ENCODE peak calls at places on chromosome 5, in nine cellular contexts. One of them, this sample, is unnamed.
A peak's percentile ranks its signal among the peaks of the same experiment; 100 is the strongest.

GRCh38 chr5:61333351-61334223 is 1.5 kb downstream of the ZSWIM6 start:
- DNase-seq in stimulated activated naive CD4-positive, alpha-beta T cell: no peak
- DNase-seq in AG20443: peak; percentile 46
- DNase-seq in activated T-cell treated with anti-CD3 and anti-CD28 coated beads, Interleukin-2, amount 50 U/mL, for 4 hours: no peak
- DNase-seq in AG10803: peak; percentile 32
- DNase-seq in AG08396: peak; percentile 42
- DNase-seq in T-helper 2 cell: no peak
- DNase-seq in GM03348: peak; percentile 48
- DNase-seq in HEK293T: no peak
- DNase-seq in this sample: peak; percentile 65

GRCh38 chr5:173913686-173914321 is 25.7 kb downstream of the CPEB4 start:
- DNase-seq in activated T-cell treated with anti-CD3 and anti-CD28 coated beads, Interleukin-2, amount 50 U/mL, for 4 hours: no peak
- DNase-seq in T-helper 2 cell: no peak
- DNase-seq in AG20443: no peak
- DNase-seq in AG10803: no peak
- DNase-seq in stimulated activated naive CD4-positive, alpha-beta T cell: no peak
- DNase-seq in GM03348: no peak
- DNase-seq in AG08396: no peak
- DNase-seq in HEK293T: no peak
- DNase-seq in this sample: no peak

GRCh38 chr5:119022773-119023172 is 34.4 kb upstream of the DTWD2 start:
- DNase-seq in AG08396: no peak
- DNase-seq in T-helper 2 cell: no peak
- DNase-seq in GM03348: no peak
- DNase-seq in activated T-cell treated with anti-CD3 and anti-CD28 coated beads, Interleukin-2, amount 50 U/mL, for 4 hours: no peak
- DNase-seq in stimulated activated naive CD4-positive, alpha-beta T cell: no peak
- DNase-seq in AG10803: no peak
- DNase-seq in HEK293T: no peak
- DNase-seq in AG20443: no peak
- DNase-seq in this sample: no peak

GRCh38 chr5:150422075-150422474 is 9.4 kb upstream of the CD74 start:
- DNase-seq in HEK293T: no peak
- DNase-seq in AG10803: no peak
- DNase-seq in activated T-cell treated with anti-CD3 and anti-CD28 coated beads, Interleukin-2, amount 50 U/mL, for 4 hours: no peak
- DNase-seq in AG08396: no peak
- DNase-seq in GM03348: no peak
- DNase-seq in AG20443: no peak
- DNase-seq in T-helper 2 cell: no peak
- DNase-seq in stimulated activated naive CD4-positive, alpha-beta T cell: no peak
- DNase-seq in this sample: no peak

GRCh38 chr5:61796773-61797172 is 464.7 kb downstream of the ZSWIM6 start:
- DNase-seq in GM03348: no peak
- DNase-seq in AG08396: no peak
- DNase-seq in T-helper 2 cell: no peak
- DNase-seq in AG10803: no peak
- DNase-seq in activated T-cell treated with anti-CD3 and anti-CD28 coated beads, Interleukin-2, amount 50 U/mL, for 4 hours: no peak
- DNase-seq in AG20443: no peak
- DNase-seq in HEK293T: no peak
- DNase-seq in stimulated activated naive CD4-positive, alpha-beta T cell: no peak
- DNase-seq in this sample: no peak

GRCh38 chr5:84861306-84861705 is 476.6 kb upstream of the EDIL3 start:
- DNase-seq in AG20443: no peak
- DNase-seq in AG10803: no peak
- DNase-seq in T-helper 2 cell: no peak
- DNase-seq in AG08396: no peak
- DNase-seq in GM03348: no peak
- DNase-seq in stimulated activated naive CD4-positive, alpha-beta T cell: no peak
- DNase-seq in HEK293T: no peak
- DNase-seq in activated T-cell treated with anti-CD3 and anti-CD28 coated beads, Interleukin-2, amount 50 U/mL, for 4 hours: no peak
- DNase-seq in this sample: no peak

GRCh38 chr5:161086456-161086855 is 234.4 kb upstream of the ATP10B start:
- DNase-seq in AG10803: peak; percentile 74
- DNase-seq in AG08396: peak; percentile 4
- DNase-seq in activated T-cell treated with anti-CD3 and anti-CD28 coated beads, Interleukin-2, amount 50 U/mL, for 4 hours: no peak
- DNase-seq in HEK293T: no peak
- DNase-seq in GM03348: no peak
- DNase-seq in T-helper 2 cell: no peak
- DNase-seq in AG20443: peak; percentile 10
- DNase-seq in stimulated activated naive CD4-positive, alpha-beta T cell: no peak
- DNase-seq in this sample: no peak

GRCh38 chr5:1133510-1134255 is 21.8 kb upstream of the SLC12A7 start:
- DNase-seq in T-helper 2 cell: no peak
- DNase-seq in AG20443: no peak
- DNase-seq in AG08396: no peak
- DNase-seq in AG10803: no peak
- DNase-seq in GM03348: no peak
- DNase-seq in stimulated activated naive CD4-positive, alpha-beta T cell: no peak
- DNase-seq in activated T-cell treated with anti-CD3 and anti-CD28 coated beads, Interleukin-2, amount 50 U/mL, for 4 hours: no peak
- DNase-seq in HEK293T: no peak
- DNase-seq in this sample: no peak

GRCh38 chr5:72268753-72269410 is 51.2 kb downstream of the MRPS27 start:
- DNase-seq in T-helper 2 cell: no peak
- DNase-seq in activated T-cell treated with anti-CD3 and anti-CD28 coated beads, Interleukin-2, amount 50 U/mL, for 4 hours: peak; percentile 39
- DNase-seq in HEK293T: peak; percentile 39
- DNase-seq in GM03348: peak; percentile 40
- DNase-seq in AG10803: peak; percentile 43
- DNase-seq in stimulated activated naive CD4-positive, alpha-beta T cell: peak; percentile 1
- DNase-seq in AG20443: peak; percentile 36
- DNase-seq in AG08396: peak; percentile 21
- DNase-seq in this sample: peak; percentile 67

GRCh38 chr5:125725686-125726085 is 697.5 kb upstream of the GRAMD2B start:
- DNase-seq in AG20443: no peak
- DNase-seq in GM03348: no peak
- DNase-seq in AG08396: no peak
- DNase-seq in T-helper 2 cell: no peak
- DNase-seq in HEK293T: no peak
- DNase-seq in activated T-cell treated with anti-CD3 and anti-CD28 coated beads, Interleukin-2, amount 50 U/mL, for 4 hours: no peak
- DNase-seq in AG10803: no peak
- DNase-seq in stimulated activated naive CD4-positive, alpha-beta T cell: no peak
- DNase-seq in this sample: no peak

GRCh38 chr5:135033026-135033861 is 784 bp downstream of the PITX1 start:
- DNase-seq in AG08396: peak; percentile 63
- DNase-seq in HEK293T: peak; percentile 49
- DNase-seq in stimulated activated naive CD4-positive, alpha-beta T cell: no peak
- DNase-seq in activated T-cell treated with anti-CD3 and anti-CD28 coated beads, Interleukin-2, amount 50 U/mL, for 4 hours: no peak
- DNase-seq in GM03348: peak; percentile 53
- DNase-seq in T-helper 2 cell: no peak
- DNase-seq in AG10803: peak; percentile 46
- DNase-seq in AG20443: no peak
- DNase-seq in this sample: peak; percentile 44

GRCh38 chr5:108212775-108213346 is 169.0 kb downstream of the FBXL17 start:
- DNase-seq in AG20443: no peak
- DNase-seq in stimulated activated naive CD4-positive, alpha-beta T cell: no peak
- DNase-seq in AG08396: no peak
- DNase-seq in HEK293T: no peak
- DNase-seq in GM03348: no peak
- DNase-seq in AG10803: peak; percentile 2
- DNase-seq in T-helper 2 cell: no peak
- DNase-seq in activated T-cell treated with anti-CD3 and anti-CD28 coated beads, Interleukin-2, amount 50 U/mL, for 4 hours: no peak
- DNase-seq in this sample: no peak

GRCh38 chr5:86112249-86112648 is 505.5 kb upstream of the COX7C start:
- DNase-seq in activated T-cell treated with anti-CD3 and anti-CD28 coated beads, Interleukin-2, amount 50 U/mL, for 4 hours: no peak
- DNase-seq in T-helper 2 cell: no peak
- DNase-seq in stimulated activated naive CD4-positive, alpha-beta T cell: no peak
- DNase-seq in AG20443: no peak
- DNase-seq in AG08396: no peak
- DNase-seq in GM03348: no peak
- DNase-seq in AG10803: no peak
- DNase-seq in HEK293T: no peak
- DNase-seq in this sample: no peak

GRCh38 chr5:53479656-53480473 is 564 bp upstream of the FST start:
- DNase-seq in AG08396: peak; percentile 77
- DNase-seq in activated T-cell treated with anti-CD3 and anti-CD28 coated beads, Interleukin-2, amount 50 U/mL, for 4 hours: peak; percentile 20
- DNase-seq in T-helper 2 cell: peak; percentile 8
- DNase-seq in HEK293T: peak; percentile 33
- DNase-seq in AG20443: peak; percentile 80
- DNase-seq in stimulated activated naive CD4-positive, alpha-beta T cell: no peak
- DNase-seq in GM03348: peak; percentile 79
- DNase-seq in AG10803: peak; percentile 85
- DNase-seq in this sample: peak; percentile 73

GRCh38 chr5:1299511-1299850 is 4.6 kb upstream of the TERT start:
- DNase-seq in AG20443: no peak
- DNase-seq in T-helper 2 cell: no peak
- DNase-seq in GM03348: no peak
- DNase-seq in AG08396: no peak
- DNase-seq in AG10803: no peak
- DNase-seq in HEK293T: no peak
- DNase-seq in stimulated activated naive CD4-positive, alpha-beta T cell: no peak
- DNase-seq in activated T-cell treated with anti-CD3 and anti-CD28 coated beads, Interleukin-2, amount 50 U/mL, for 4 hours: no peak
- DNase-seq in this sample: peak; percentile 24

GRCh38 chr5:79689541-79690466 is at the start of gene CMYA5:
- DNase-seq in HEK293T: no peak
- DNase-seq in AG08396: peak; percentile 53
- DNase-seq in stimulated activated naive CD4-positive, alpha-beta T cell: no peak
- DNase-seq in T-helper 2 cell: peak; percentile 9
- DNase-seq in GM03348: peak; percentile 59
- DNase-seq in AG10803: peak; percentile 21
- DNase-seq in AG20443: peak; percentile 61
- DNase-seq in activated T-cell treated with anti-CD3 and anti-CD28 coated beads, Interleukin-2, amount 50 U/mL, for 4 hours: no peak
- DNase-seq in this sample: peak; percentile 6

GRCh38 chr5:73974871-73975351 is 348.9 kb downstream of the ARHGEF28 start:
- DNase-seq in T-helper 2 cell: no peak
- DNase-seq in AG20443: peak; percentile 32
- DNase-seq in GM03348: peak; percentile 28
- DNase-seq in AG10803: peak; percentile 51
- DNase-seq in HEK293T: no peak
- DNase-seq in AG08396: no peak
- DNase-seq in stimulated activated naive CD4-positive, alpha-beta T cell: no peak
- DNase-seq in activated T-cell treated with anti-CD3 and anti-CD28 coated beads, Interleukin-2, amount 50 U/mL, for 4 hours: no peak
- DNase-seq in this sample: no peak

GRCh38 chr5:83530186-83530585 is 58.6 kb downstream of the VCAN start:
- DNase-seq in GM03348: no peak
- DNase-seq in AG08396: no peak
- DNase-seq in stimulated activated naive CD4-positive, alpha-beta T cell: no peak
- DNase-seq in AG10803: peak; percentile 72
- DNase-seq in AG20443: no peak
- DNase-seq in HEK293T: no peak
- DNase-seq in T-helper 2 cell: no peak
- DNase-seq in activated T-cell treated with anti-CD3 and anti-CD28 coated beads, Interleukin-2, amount 50 U/mL, for 4 hours: no peak
- DNase-seq in this sample: no peak

GRCh38 chr5:61486476-61486875 is 154.4 kb downstream of the ZSWIM6 start:
- DNase-seq in GM03348: no peak
- DNase-seq in AG10803: peak; percentile 34
- DNase-seq in AG08396: no peak
- DNase-seq in AG20443: no peak
- DNase-seq in activated T-cell treated with anti-CD3 and anti-CD28 coated beads, Interleukin-2, amount 50 U/mL, for 4 hours: no peak
- DNase-seq in T-helper 2 cell: no peak
- DNase-seq in HEK293T: no peak
- DNase-seq in stimulated activated naive CD4-positive, alpha-beta T cell: no peak
- DNase-seq in this sample: peak; percentile 32

GRCh38 chr5:167953151-167953788 is 338.2 kb upstream of the WWC1 start:
- DNase-seq in activated T-cell treated with anti-CD3 and anti-CD28 coated beads, Interleukin-2, amount 50 U/mL, for 4 hours: no peak
- DNase-seq in AG20443: no peak
- DNase-seq in HEK293T: no peak
- DNase-seq in AG10803: no peak
- DNase-seq in stimulated activated naive CD4-positive, alpha-beta T cell: no peak
- DNase-seq in T-helper 2 cell: no peak
- DNase-seq in AG08396: no peak
- DNase-seq in GM03348: no peak
- DNase-seq in this sample: no peak

GRCh38 chr5:40437452-40437861 is 242.3 kb upstream of the PTGER4 start:
- DNase-seq in HEK293T: no peak
- DNase-seq in activated T-cell treated with anti-CD3 and anti-CD28 coated beads, Interleukin-2, amount 50 U/mL, for 4 hours: peak; percentile 15
- DNase-seq in GM03348: peak; percentile 39
- DNase-seq in AG10803: peak; percentile 64
- DNase-seq in T-helper 2 cell: no peak
- DNase-seq in stimulated activated naive CD4-positive, alpha-beta T cell: no peak
- DNase-seq in AG08396: peak; percentile 70
- DNase-seq in AG20443: peak; percentile 50
- DNase-seq in this sample: peak; percentile 17

GRCh38 chr5:175202461-175203065 is 241.4 kb downstream of the DRD1 start:
- DNase-seq in stimulated activated naive CD4-positive, alpha-beta T cell: no peak
- DNase-seq in activated T-cell treated with anti-CD3 and anti-CD28 coated beads, Interleukin-2, amount 50 U/mL, for 4 hours: no peak
- DNase-seq in AG10803: peak; percentile 16
- DNase-seq in AG20443: no peak
- DNase-seq in GM03348: no peak
- DNase-seq in HEK293T: no peak
- DNase-seq in T-helper 2 cell: no peak
- DNase-seq in AG08396: peak; percentile 40
- DNase-seq in this sample: peak; percentile 59

GRCh38 chr5:96316487-96316886 is 116.6 kb downstream of the PCSK1 start:
- DNase-seq in stimulated activated naive CD4-positive, alpha-beta T cell: no peak
- DNase-seq in AG20443: no peak
- DNase-seq in T-helper 2 cell: no peak
- DNase-seq in activated T-cell treated with anti-CD3 and anti-CD28 coated beads, Interleukin-2, amount 50 U/mL, for 4 hours: no peak
- DNase-seq in GM03348: no peak
- DNase-seq in HEK293T: no peak
- DNase-seq in AG08396: no peak
- DNase-seq in AG10803: no peak
- DNase-seq in this sample: no peak

GRCh38 chr5:138354926-138355378 is 2.5 kb downstream of the KDM3B start:
- DNase-seq in AG08396: peak; percentile 84
- DNase-seq in AG10803: peak; percentile 85
- DNase-seq in stimulated activated naive CD4-positive, alpha-beta T cell: peak; percentile 32
- DNase-seq in GM03348: peak; percentile 84
- DNase-seq in HEK293T: peak; percentile 67
- DNase-seq in T-helper 2 cell: no peak
- DNase-seq in AG20443: peak; percentile 82
- DNase-seq in activated T-cell treated with anti-CD3 and anti-CD28 coated beads, Interleukin-2, amount 50 U/mL, for 4 hours: peak; percentile 29
- DNase-seq in this sample: peak; percentile 55

This sample was measured in SJCRH30.